ENCODE peak calls at places on chromosomes 5 and 9, in eight cellular contexts. R is mammary epithelial cell, J is ovary, K is endothelial cell, V is HCT116, U is progenitor cell of endocrine pancreas, F is GM20000, B is tibial nerve. N is an unnamed sample.

GRCh38 chr9:15272377-15272928 is 34.6 kb downstream of the TTC39B start:
- DNase-seq in R (no peak), J (no peak), K (no peak), V (no peak), U (no peak), F (no peak), B (no peak), N (no peak)

GRCh38 chr5:132733499-132734148 is 3.7 kb downstream of the KIF3A start:
- DNase-seq in R (no peak), J (no peak), K (no peak), V (no peak), U (no peak), F (no peak), B (no peak), N (no peak)

GRCh38 chr9:115673599-115673998 is 480.0 kb upstream of the PAPPA start:
- DNase-seq in R (no peak), J (no peak), K (no peak), V (no peak), U (no peak), F (no peak), B (no peak), N (no peak)

GRCh38 chr5:101942321-101942882 is 353.7 kb downstream of the SLCO4C1 start:
- DNase-seq in R (peak; percentile 16), J (no peak), K (peak; percentile 49), V (peak; percentile 27), U (no peak), F (peak; percentile 44), B (no peak), N (no peak)

GRCh38 chr9:19431361-19432171 is 22.8 kb downstream of the ACER2 start:
- DNase-seq in R (no peak), J (peak; percentile 60), K (no peak), V (no peak), U (no peak), F (no peak), B (peak; percentile 65), N (no peak)

GRCh38 chr5:180689071-180689694 is 39.8 kb upstream of the FLT4 start:
- DNase-seq in R (no peak), J (no peak), K (no peak), V (no peak), U (no peak), F (no peak), B (no peak), N (no peak)

GRCh38 chr9:76403352-76403751 is 9.1 kb upstream of the RFK start:
- DNase-seq in R (peak; percentile 69), J (no peak), K (no peak), V (peak; percentile 42), U (no peak), F (peak; percentile 42), B (peak; percentile 12), N (peak; percentile 46)

GRCh38 chr5:117623042-117623815 is 1048.6 kb upstream of the SEMA6A start:
- DNase-seq in R (peak; percentile 5), J (no peak), K (no peak), V (no peak), U (no peak), F (no peak), B (no peak), N (peak; percentile 40)

GRCh38 chr9:107855164-107855563 is 365.6 kb upstream of the KLF4 start:
- DNase-seq in R (no peak), J (no peak), K (no peak), V (no peak), U (no peak), F (no peak), B (no peak), N (no peak)

GRCh38 chr9:91771864-91772263 is 178.2 kb downstream of the ROR2 start:
- DNase-seq in R (no peak), J (no peak), K (no peak), V (no peak), U (no peak), F (no peak), B (no peak), N (no peak)

GRCh38 chr9:101468116-101468515 is 32.5 kb upstream of the ALDOB start:
- DNase-seq in R (no peak), J (no peak), K (no peak), V (no peak), U (no peak), F (no peak), B (no peak), N (no peak)

GRCh38 chr9:101463397-101463796 is 27.8 kb upstream of the ALDOB start:
- DNase-seq in R (peak; percentile 55), J (no peak), K (no peak), V (no peak), U (no peak), F (no peak), B (no peak), N (peak; percentile 38)

GRCh38 chr9:101467690-101468089 is 32.1 kb upstream of the ALDOB start:
- DNase-seq in R (no peak), J (no peak), K (no peak), V (no peak), U (no peak), F (no peak), B (no peak), N (no peak)

GRCh38 chr9:101466863-101467262 is 31.3 kb upstream of the ALDOB start:
- DNase-seq in R (no peak), J (no peak), K (no peak), V (no peak), U (no peak), F (no peak), B (no peak), N (no peak)

DNA sequence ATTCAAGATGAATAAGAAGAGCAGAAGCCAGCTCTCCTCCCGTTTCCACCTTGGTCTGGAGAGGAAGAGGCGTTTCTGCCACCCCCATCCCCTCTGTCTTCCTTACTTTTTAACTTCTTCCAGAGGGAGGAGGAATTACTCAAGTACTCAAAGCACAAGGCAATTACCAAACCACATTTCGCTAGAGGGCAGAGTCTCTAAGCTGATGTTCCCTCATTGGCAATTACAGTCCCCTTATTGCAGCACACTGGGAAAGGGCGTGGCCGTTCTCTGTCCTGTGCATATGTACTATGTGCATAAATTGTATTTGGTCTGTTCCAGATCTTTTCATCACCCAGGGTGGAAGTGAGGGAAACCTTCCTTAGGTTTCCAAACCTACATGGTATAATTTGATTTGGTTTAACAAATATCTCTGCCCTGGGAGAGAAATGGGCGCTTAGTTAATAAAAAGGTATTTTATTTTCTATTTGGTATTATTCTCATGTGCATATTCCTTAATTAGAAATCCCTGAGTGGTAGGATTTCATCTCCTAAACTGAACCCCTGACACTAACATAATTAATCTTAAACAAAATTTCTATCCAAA is 29.8 kb upstream of the ALDOB start:
- DNase-seq in R (peak; percentile 74), J (no peak), K (no peak), V (peak; percentile 83), U (no peak), F (no peak), B (peak; percentile 44), N (peak; percentile 50)
- TF ChIP-seq CTCF in R (peak; percentile 34), J (no peak), K (no peak), V (peak; percentile 83), U (peak; percentile 26), F (no peak), B (peak; percentile 41), N (peak; percentile 77)

GRCh38 chr9:121074370-121075250 is at the start of gene CNTRL:
- DNase-seq in R (peak; percentile 89), J (peak; percentile 92), K (peak; percentile 85), V (peak; percentile 54), U (peak; percentile 74), F (peak; percentile 87), B (peak; percentile 91), N (peak; percentile 69)
- TF ChIP-seq CTCF in R (no peak), J (no peak), K (no peak), V (no peak), U (no peak), F (no peak), B (peak; percentile 50), N (no peak)

DNA sequence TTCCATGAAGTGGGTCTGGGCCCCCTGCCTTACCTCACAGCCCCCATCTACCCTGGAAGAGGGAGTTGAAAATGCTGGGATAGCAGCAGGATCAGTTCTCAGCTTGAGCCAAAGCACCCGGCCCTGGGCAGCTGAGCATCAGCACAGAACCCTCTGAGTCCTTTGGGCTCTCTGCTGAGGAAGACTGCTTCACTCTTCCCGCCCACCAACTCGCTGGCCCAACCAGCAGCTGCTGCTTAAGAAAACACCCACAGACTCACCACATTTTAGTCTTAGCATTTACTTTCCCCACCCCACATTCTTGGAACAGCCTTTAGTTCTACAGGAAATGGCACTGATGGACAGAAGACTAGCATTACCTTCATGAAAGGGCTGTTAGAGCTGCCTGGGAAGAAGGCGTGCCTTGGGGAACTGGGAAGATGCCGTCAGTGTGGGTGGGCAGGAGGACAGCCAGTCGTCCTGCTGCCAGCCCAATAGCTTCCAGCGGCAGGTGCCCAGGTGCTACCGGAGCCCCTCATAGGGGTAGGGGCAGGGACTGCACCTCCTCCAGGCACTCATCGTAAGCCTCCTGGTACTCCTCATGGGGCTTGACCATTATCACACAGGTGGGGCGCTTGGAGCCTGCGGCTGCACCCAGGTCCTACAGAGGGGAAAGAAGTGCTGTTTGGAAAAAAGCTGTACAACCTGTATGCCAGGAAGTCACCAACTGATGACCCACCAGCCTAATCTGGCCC is 4.3 kb downstream of the NHP2 start:
- DNase-seq in R (no peak), J (no peak), K (no peak), V (no peak), U (no peak), F (no peak), B (no peak), N (no peak)
- TF ChIP-seq CTCF in R (no peak), J (no peak), K (no peak), V (no peak), U (no peak), F (no peak), B (no peak), N (no peak)

GRCh38 chr5:142770650-142771609 is 753 bp downstream of the ARHGAP26 start:
- DNase-seq in R (peak; percentile 67), J (peak; percentile 63), K (peak; percentile 50), V (no peak), U (peak; percentile 42), F (peak; percentile 58), B (peak; percentile 26), N (peak; percentile 67)
- TF ChIP-seq CTCF in R (no peak), J (no peak), K (no peak), V (peak; percentile 27), U (peak; percentile 40), F (no peak), B (no peak), N (peak; percentile 31)